ENCODE peak calls at places on chromosomes 13 and 19, in ten cellular contexts. Q is CD4-positive, alpha-beta T cell; R is endothelial cell of umbilical vein; V is kidney tubule cell; F is activated T-helper 2 cell treated with anti-CD3 and anti-CD28 coated beads, Interferon-gamma antibody, Interleukin-2, Interleukin-4, amounts not matched to agents 10 μg/mL and 5 μg/mL and 100 μg/mL, durations not matched to agents 14 hours and 24 hours and 36 hours; B is heart right ventricle; S is foreskin fibroblast; C is HS-5; I is amygdala; N is left lobe of liver. Y is an unnamed sample.

GRCh38 chr13:64332048-64332447 is 2898.1 kb downstream of the PCDH9 start:
- DNase-seq in S (no peak), N (no peak), Q (no peak), I (no peak), R (no peak), B (no peak), C (no peak), F (no peak), V (peak; percentile 5), Y (no peak)

GRCh38 chr13:108227651-108228272 is 9.6 kb downstream of the ABHD13 start:
- DNase-seq in Q (no peak), B (peak; percentile 24), V (peak; percentile 39), I (no peak), R (peak; percentile 55), C (no peak), F (no peak), N (no peak), S (no peak), Y (no peak)

GRCh38 chr19:47436712-47437401 is 17.5 kb upstream of the MEIS3 start:
- DNase-seq in I (peak; percentile 58), Q (peak; percentile 80), R (peak; percentile 55), V (peak; percentile 72), B (peak; percentile 74), N (peak; percentile 83), F (peak; percentile 69), S (no peak), C (no peak), Y (peak; percentile 24)

GRCh38 chr13:33874871-33875270 is 56.9 kb downstream of the RFC3 start:
- DNase-seq in I (no peak), F (no peak), C (no peak), B (no peak), Q (no peak), N (no peak), S (no peak), R (peak; percentile 17), V (no peak), Y (no peak)

GRCh38 chr19:8468761-8469458 is 24.1 kb downstream of the HNRNPM start:
- DNase-seq in S (peak; percentile 41), B (no peak), N (no peak), Q (no peak), C (no peak), R (no peak), V (no peak), I (no peak), F (no peak), Y (no peak)

GRCh38 chr19:44807162-44807561 is 1.7 kb upstream of the BCAM start:
- DNase-seq in F (no peak), S (no peak), N (peak; percentile 90), V (peak; percentile 72), B (no peak), R (no peak), I (no peak), Q (no peak), C (no peak), Y (peak; percentile 54)

GRCh38 chr13:67043901-67044300 is 186.2 kb downstream of the PCDH9 start:
- DNase-seq in C (no peak), V (no peak), S (peak; percentile 58), R (peak; percentile 22), N (no peak), I (no peak), Q (no peak), B (peak; percentile 14), F (no peak), Y (peak; percentile 33)

GRCh38 chr13:50098693-50099092 is 83.4 kb downstream of the KCNRG start:
- DNase-seq in S (no peak), R (no peak), Q (no peak), B (no peak), I (no peak), F (no peak), C (no peak), V (no peak), N (no peak), Y (no peak)

GRCh38 chr19:30564551-30565011 is 192.4 kb downstream of the ZNF536 start:
- DNase-seq in R (no peak), F (no peak), S (no peak), C (no peak), V (no peak), I (no peak), N (no peak), B (no peak), Q (no peak), Y (no peak)

GRCh38 chr13:38430761-38431160 is 81.1 kb downstream of the UFM1 start:
- DNase-seq in R (no peak), V (no peak), I (no peak), C (peak; percentile 11), N (no peak), Q (no peak), B (no peak), F (no peak), S (no peak), Y (no peak)

GRCh38 chr19:7340959-7341837 is 7.5 kb upstream of the ARHGEF18 start:
- DNase-seq in Q (peak; percentile 89), I (peak; percentile 67), V (peak; percentile 74), R (peak; percentile 86), S (peak; percentile 47), N (peak; percentile 74), B (peak; percentile 78), F (peak; percentile 73), C (peak; percentile 35), Y (peak; percentile 20)

GRCh38 chr13:100666124-100666523 is 8.5 kb downstream of the TMTC4 start:
- DNase-seq in S (peak; percentile 22), I (no peak), R (no peak), B (no peak), N (no peak), Q (no peak), C (no peak), V (no peak), F (no peak), Y (no peak)

Y was measured in NCI-H226.